ENCODE peak calls at places on chromosomes 16 and 17, in four cellular contexts. C is GM12878, P is H1, O is HepG2. G is an unnamed sample.

GRCh38 chr17:18263885-18264682 is 3.6 kb downstream of the MIEF2 start:
- DNase-seq in C (no peak), O (no peak), P (no peak), G (no peak)

GRCh38 chr17:35087731-35088646 is 24.5 kb upstream of the RFFL start:
- DNase-seq in P (no peak), C (no peak), O (peak; percentile 49), G (peak; percentile 17)

GRCh38 chr16:8581923-8582580 is 8.3 kb downstream of the TMEM114 start:
- DNase-seq in O (no peak), C (no peak), P (no peak), G (no peak)

GRCh38 chr16:4682616-4683254 is 10.6 kb upstream of the NUDT16L1 start:
- DNase-seq in C (no peak), P (peak; percentile 50), O (peak; percentile 65), G (peak; percentile 72)

GRCh38 chr17:75031972-75032895 is 14.5 kb downstream of the ATP5PD start:
- DNase-seq in C (no peak), O (peak; percentile 54), P (no peak), G (peak; percentile 65)

GRCh38 chr17:27579304-27579703 is 51.7 kb upstream of the LGALS9 start:
- DNase-seq in C (no peak), O (no peak), P (no peak), G (no peak)

GRCh38 chr16:26963109-26963508 is 103.6 kb upstream of the C16orf82 start:
- DNase-seq in C (no peak), P (no peak), O (peak; percentile 12), G (peak; percentile 59)

GRCh38 chr17:82349287-82349701 is 9.8 kb upstream of the TEX19 start:
- DNase-seq in O (no peak), C (no peak), P (no peak), G (no peak)

GRCh38 chr17:17052462-17053221 is 10.4 kb downstream of the MPRIP start:
- DNase-seq in P (no peak), C (no peak), O (no peak), G (no peak)

GRCh38 chr16:11452746-11453344 is 107.6 kb downstream of the RMI2 start:
- DNase-seq in P (no peak), O (no peak), C (no peak), G (no peak)

GRCh38 chr16:83554096-83554495 is 253.7 kb upstream of the HSBP1 start:
- DNase-seq in O (no peak), P (no peak), C (no peak), G (no peak)

GRCh38 chr16:56657555-56658430 is at the start of gene MT1F:
- DNase-seq in P (peak; percentile 64), C (no peak), O (peak; percentile 85), G (peak; percentile 83)

GRCh38 chr16:68452176-68452575 is 3.9 kb upstream of the SMPD3 start:
- DNase-seq in P (no peak), O (no peak), C (no peak), G (no peak)

GRCh38 chr16:11188801-11189740 is 66.9 kb downstream of the SOCS1 start:
- DNase-seq in P (no peak), C (no peak), O (no peak), G (no peak)

GRCh38 chr17:58308173-58308984 is 20.2 kb downstream of the TSPOAP1 start:
- DNase-seq in C (no peak), P (no peak), O (peak; percentile 39), G (no peak)

GRCh38 chr16:22007509-22008214 is at the start of gene MOSMO:
- DNase-seq in C (no peak), P (no peak), O (peak; percentile 85), G (peak; percentile 81)

GRCh38 chr17:8916470-8916869 is 49.0 kb upstream of the PIK3R6 start:
- DNase-seq in P (no peak), C (no peak), O (no peak), G (no peak)

GRCh38 chr17:16439867-16440351 is 24.5 kb downstream of the TRPV2 start:
- DNase-seq in O (no peak), C (no peak), P (no peak), G (no peak)

GRCh38 chr17:79065105-79065670 is 9.4 kb upstream of the ENGASE start:
- DNase-seq in P (no peak), O (peak; percentile 43), C (no peak), G (peak; percentile 66)

GRCh38 chr17:67867591-67867990 is 42.3 kb downstream of the BPTF start:
- DNase-seq in O (no peak), C (no peak), P (no peak), G (no peak)

GRCh38 chr17:55585629-55586028 is 74.4 kb upstream of the SMIM36 start:
- DNase-seq in P (no peak), O (no peak), C (no peak), G (no peak)

GRCh38 chr17:38454528-38454927 is 26.3 kb downstream of the ARHGAP23 start:
- DNase-seq in C (no peak), O (no peak), P (no peak), G (no peak)

GRCh38 chr17:66406701-66407644 is 104.6 kb downstream of the PRKCA start:
- DNase-seq in O (no peak), P (no peak), C (no peak), G (no peak)

GRCh38 chr17:35788504-35788998 is 6.9 kb downstream of the MMP28 start:
- DNase-seq in P (no peak), C (no peak), O (no peak), G (no peak)

GRCh38 chr16:5042574-5043171 is 8.9 kb upstream of the NAGPA start:
- DNase-seq in P (no peak), C (no peak), O (peak; percentile 73), G (no peak)

GRCh38 chr17:54992797-54993639 is 24.5 kb downstream of the STXBP4 start:
- DNase-seq in P (no peak), O (peak; percentile 65), C (no peak), G (peak; percentile 35)

GRCh38 chr16:70737377-70738082 is 51.7 kb upstream of the MTSS2 start:
- DNase-seq in P (no peak), O (no peak), C (peak; percentile 81), G (no peak)

GRCh38 chr16:70694517-70695218 is 8.8 kb upstream of the MTSS2 start:
- DNase-seq in O (no peak), C (no peak), P (no peak), G (peak; percentile 23)

GRCh38 chr16:4319454-4319853 is 3.6 kb downstream of the GLIS2 start:
- DNase-seq in O (no peak), P (no peak), C (no peak), G (no peak)

GRCh38 chr16:27772093-27772820 is 222.3 kb downstream of the KATNIP start:
- DNase-seq in P (no peak), O (no peak), C (no peak), G (no peak)

GRCh38 chr16:46691720-46692119 is 2.3 kb downstream of the ORC6 start:
- DNase-seq in O (no peak), P (no peak), C (no peak), G (no peak)

GRCh38 chr17:39626171-39626670 is 531 bp upstream of the PPP1R1B start:
- DNase-seq in O (no peak), C (no peak), P (no peak), G (no peak)

GRCh38 chr17:50466371-50467113 is 2.1 kb downstream of the CHAD start:
- DNase-seq in P (no peak), O (no peak), C (no peak), G (no peak)
- TF ChIP-seq CBX5 in P (no peak), O (no peak), C (no peak), G (no peak)

DNA sequence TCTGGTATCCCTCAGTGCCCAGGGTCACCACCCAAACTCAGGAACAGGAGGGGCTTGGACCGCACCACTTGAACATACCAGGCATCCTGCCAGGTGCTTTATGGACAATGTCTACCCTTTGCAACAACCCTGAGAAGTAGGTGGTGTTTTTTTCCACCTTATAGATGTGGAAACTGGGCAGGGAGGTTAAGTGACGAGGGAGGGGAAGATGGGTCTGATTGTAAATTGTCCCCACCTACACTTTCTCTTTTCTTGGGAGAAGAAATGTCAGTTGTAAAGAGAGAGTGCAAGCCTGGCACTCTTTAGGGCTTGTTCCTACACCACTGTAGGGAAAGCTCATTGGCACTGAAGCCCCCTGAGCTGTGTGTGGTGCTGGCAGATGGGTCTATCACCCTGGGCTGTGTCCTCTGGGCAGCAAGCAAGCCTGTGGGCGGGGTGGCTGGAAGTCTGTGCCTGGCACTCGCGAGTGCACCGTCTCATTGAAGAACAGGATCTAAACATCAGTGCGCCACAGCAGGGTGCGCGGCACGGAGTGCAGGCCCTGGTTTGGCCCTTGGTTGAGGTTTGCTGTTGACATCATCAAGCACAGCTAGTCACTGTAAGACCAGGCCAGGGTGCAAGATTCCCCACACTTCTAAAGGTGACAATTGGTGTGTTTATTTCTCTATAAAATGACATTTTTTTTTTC is 15.1 kb downstream of the NOD2 start:
- DNase-seq in P (no peak), C (no peak), O (no peak), G (no peak)
- TF ChIP-seq CEBPB in P (no peak), C (no peak), O (no peak), G (no peak)

GRCh38 chr17:33200587-33200986 is 92.5 kb downstream of the ASIC2 start:
- DNase-seq in C (no peak), O (no peak), P (no peak), G (peak; percentile 16)
- TF ChIP-seq CBX5 in C (no peak), O (no peak), P (no peak), G (no peak)

GRCh38 chr17:80817321-80817845 is 174.3 kb upstream of the CHMP6 start:
- DNase-seq in C (no peak), O (no peak), P (no peak), G (no peak)
- TF ChIP-seq CEBPB in C (no peak), O (no peak), P (no peak), G (no peak)

GRCh38 chr17:63525190-63525946 is 2.2 kb downstream of the KCNH6 start:
- DNase-seq in O (no peak), C (no peak), P (no peak), G (no peak)
- TF ChIP-seq CBX5 in O (no peak), C (no peak), P (no peak), G (no peak)

GRCh38 chr17:80718428-80718827 is 173.8 kb downstream of the RPTOR start:
- DNase-seq in O (peak; percentile 21), C (no peak), P (no peak), G (no peak)

GRCh38 chr17:80720624-80721577 is 176.3 kb downstream of the RPTOR start:
- DNase-seq in P (no peak), C (no peak), O (no peak), G (no peak)

GRCh38 chr17:80716986-80717385 is 172.3 kb downstream of the RPTOR start:
- DNase-seq in P (no peak), O (no peak), C (no peak), G (no peak)

GRCh38 chr17:80717661-80718060 is 173.0 kb downstream of the RPTOR start:
- DNase-seq in C (no peak), P (no peak), O (no peak), G (no peak)

GRCh38 chr17:80719449-80719848 is 174.8 kb downstream of the RPTOR start:
- DNase-seq in C (no peak), P (no peak), O (no peak), G (no peak)
- TF ChIP-seq CEBPB in C (no peak), P (no peak), O (no peak), G (no peak)

G was measured in K562.